ENCODE peak calls at places on chromosomes 7 and 10, in seven cellular contexts. C, E, I, P, G, T and R are unnamed samples.
A peak's percentile ranks its signal among the peaks of the same experiment; 100 is the strongest.

GRCh38 chr7:11302121-11302520 is 328.4 kb downstream of the PHF14 start:
- DNase-seq in I (no peak), T (no peak), G (no peak), P (no peak), C (no peak), E (no peak), R (no peak)

GRCh38 chr10:118047363-118047719 is 600 bp upstream of the RAB11FIP2 start:
- DNase-seq in C (no peak), G (no peak), I (no peak), T (no peak), E (no peak), P (no peak), R (no peak)

GRCh38 chr7:149722356-149722957 is 50.9 kb downstream of the ZNF467 start:
- DNase-seq in E (no peak), I (no peak), G (no peak), C (no peak), P (no peak), T (no peak), R (no peak)

GRCh38 chr7:86814980-86815379 is 171.3 kb downstream of the GRM3 start:
- DNase-seq in C (peak; percentile 2), G (no peak), E (no peak), T (peak; percentile 10), I (no peak), P (no peak), R (no peak)

GRCh38 chr10:70480254-70480861 is 1.8 kb downstream of the PALD1 start:
- DNase-seq in P (no peak), G (no peak), E (no peak), I (no peak), C (no peak), T (no peak), R (no peak)

GRCh38 chr7:5419523-5420107 is 4.0 kb downstream of the TNRC18 start:
- DNase-seq in C (no peak), P (no peak), T (peak; percentile 40), I (no peak), E (no peak), G (no peak), R (no peak)

GRCh38 chr10:25393621-25394020 is 218.8 kb downstream of the GPR158 start:
- DNase-seq in C (no peak), T (no peak), P (no peak), G (no peak), I (no peak), E (no peak), R (no peak)

GRCh38 chr10:79139124-79139835 is 70.5 kb downstream of the ZMIZ1 start:
- DNase-seq in P (peak; percentile 86), G (peak; percentile 69), T (peak; percentile 86), C (peak; percentile 92), I (peak; percentile 59), E (no peak), R (peak; percentile 77)

GRCh38 chr7:170551-171363 is 21.6 kb upstream of the FAM20C start:
- DNase-seq in I (no peak), E (no peak), C (no peak), G (no peak), T (no peak), P (no peak), R (no peak)

GRCh38 chr10:20970044-20970443 is 72.9 kb upstream of the NEBL start:
- DNase-seq in C (peak; percentile 13), E (no peak), G (no peak), P (no peak), T (no peak), I (no peak), R (peak; percentile 31)

GRCh38 chr7:5143106-5143505 is 46.9 kb upstream of the WIPI2 start:
- DNase-seq in I (no peak), P (no peak), C (no peak), E (peak; percentile 62), T (no peak), G (no peak), R (no peak)

GRCh38 chr7:20012100-20012499 is 205.1 kb downstream of the MACC1 start:
- DNase-seq in I (no peak), E (no peak), C (peak; percentile 16), T (no peak), G (no peak), P (no peak), R (no peak)

GRCh38 chr10:47196691-47197090 is 103.3 kb upstream of the GDF10 start:
- DNase-seq in C (no peak), P (no peak), E (no peak), I (no peak), T (no peak), G (no peak), R (no peak)

GRCh38 chr10:117346574-117346973 is 28.7 kb downstream of the PDZD8 start:
- DNase-seq in G (no peak), E (no peak), P (no peak), C (no peak), T (no peak), I (no peak), R (no peak)

GRCh38 chr7:18467011-18467410 is 28.5 kb upstream of the HDAC9 start:
- DNase-seq in T (no peak), I (no peak), G (no peak), P (no peak), C (no peak), E (no peak), R (no peak)

GRCh38 chr10:28293238-28294168 is 9.4 kb downstream of the MPP7 start:
- DNase-seq in I (no peak), T (peak; percentile 38), E (no peak), P (no peak), G (no peak), C (peak; percentile 3), R (no peak)

GRCh38 chr10:118812393-118812740 is 57.6 kb upstream of the CACUL1 start:
- DNase-seq in T (no peak), G (no peak), I (no peak), P (no peak), C (no peak), E (no peak), R (no peak)

GRCh38 chr10:59148701-59149100 is 27.7 kb upstream of the PHYHIPL start:
- DNase-seq in E (no peak), I (no peak), P (no peak), G (no peak), T (no peak), C (no peak), R (no peak)

GRCh38 chr7:20776214-20776875 is 10.3 kb downstream of the SP8 start:
- DNase-seq in P (no peak), C (no peak), T (no peak), E (no peak), I (no peak), G (no peak), R (no peak)

GRCh38 chr7:116582806-116583444 is 58.1 kb downstream of the CAV1 start:
- DNase-seq in C (peak; percentile 90), E (no peak), I (peak; percentile 91), G (no peak), P (peak; percentile 85), T (peak; percentile 94), R (peak; percentile 72)

DNA sequence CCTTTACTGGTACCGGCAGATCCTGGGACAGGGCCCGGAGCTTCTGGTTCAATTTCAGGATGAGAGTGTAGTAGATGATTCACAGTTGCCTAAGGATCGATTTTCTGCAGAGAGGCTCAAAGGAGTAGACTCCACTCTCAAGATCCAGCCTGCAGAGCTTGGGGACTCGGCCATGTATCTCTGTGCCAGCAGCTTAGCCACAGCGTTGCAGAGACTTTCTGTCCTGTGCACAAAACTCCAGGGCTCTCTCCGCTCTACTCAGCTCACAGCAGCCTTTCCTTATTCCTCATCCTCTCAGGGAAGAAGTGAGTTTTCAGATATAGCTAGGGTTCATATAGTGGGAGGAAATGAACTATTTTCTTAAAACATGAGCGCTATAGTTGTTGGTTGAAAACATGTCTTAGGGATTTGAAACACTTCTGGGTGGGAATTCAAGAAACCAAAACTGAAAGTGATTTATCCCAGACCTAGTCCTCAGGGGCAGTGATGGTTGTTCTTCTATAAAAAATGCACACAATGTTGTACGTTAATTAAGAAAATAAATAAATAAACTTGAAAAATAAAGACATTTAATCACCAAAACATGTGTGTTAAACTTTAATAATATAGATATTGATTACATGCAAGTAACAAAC is 150.2 kb upstream of the PRSS58 start:
- DNase-seq in E (no peak), I (no peak), P (no peak), C (peak; percentile 55), T (no peak), G (no peak), R (no peak)
- H3K4me3 ChIP-seq in E (no peak overlapping the region), I (no peak overlapping the region), P (no peak overlapping the region), C (peak overlapping the region; percentile 57), T (peak overlapping the region; percentile 80), G (peak overlapping the region; percentile 17), R (peak overlapping the region; percentile 12)

GRCh38 chr7:2838873-2839578 is 5.1 kb downstream of the GNA12 start:
- DNase-seq in C (no peak), T (no peak), G (no peak), E (no peak), P (no peak), I (no peak), R (no peak)
- H3K4me3 ChIP-seq in C (no peak overlapping the region), T (no peak overlapping the region), G (no peak overlapping the region), E (no peak overlapping the region), P (no peak overlapping the region), I (no peak overlapping the region), R (no peak overlapping the region)

DNA sequence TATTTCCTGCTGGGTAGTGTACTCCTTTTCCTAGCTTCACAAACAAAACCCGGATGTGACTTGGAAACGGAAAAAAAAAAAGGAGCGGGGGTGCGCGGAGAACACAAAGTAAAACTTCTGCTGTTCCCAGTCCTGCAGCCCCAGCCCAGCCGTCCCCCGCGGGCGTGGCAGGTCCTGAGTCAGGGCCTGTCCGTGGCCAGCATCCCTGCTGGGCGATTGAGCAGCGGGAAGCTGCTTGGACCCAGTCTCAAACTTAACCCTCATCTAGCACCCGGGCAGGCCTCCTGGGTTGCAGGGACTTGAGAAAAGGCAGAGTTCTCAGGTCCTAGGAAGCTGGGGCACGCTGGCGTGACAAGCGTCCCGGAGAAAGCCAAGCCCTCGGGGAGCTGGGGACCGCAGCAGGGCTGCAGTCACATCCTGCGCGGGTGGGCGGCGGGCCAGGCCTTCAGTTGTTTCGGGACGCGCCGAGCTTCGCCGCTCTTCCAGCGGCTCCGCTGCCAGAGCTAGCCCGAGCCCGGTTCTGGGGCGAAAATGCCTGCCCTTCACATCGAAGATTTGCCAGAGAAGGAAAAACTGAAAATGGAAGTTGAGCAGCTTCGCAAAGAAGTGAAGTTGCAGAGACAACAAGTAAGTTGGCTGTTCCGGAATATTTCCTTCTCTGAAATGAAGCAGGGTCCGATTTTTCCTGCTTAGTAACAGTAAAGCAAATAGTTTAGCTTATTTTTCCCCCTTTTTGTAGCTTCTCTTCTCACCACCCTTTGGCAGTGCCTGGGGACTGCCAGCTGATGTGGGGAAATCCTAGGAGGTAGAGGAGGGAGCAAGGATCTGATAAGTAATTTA is at the start of gene GNG11:
- DNase-seq in G (peak; percentile 74), P (peak; percentile 18), E (no peak), I (no peak), T (peak; percentile 88), C (peak; percentile 79), R (no peak)
- H3K4me3 ChIP-seq in G (peak within 1 kb of the TSS; percentile 59), P (peak within 1 kb of the TSS; percentile 71), E (peak within 1 kb of the TSS; percentile 4), I (peak within 1 kb of the TSS; percentile 74), T (peak within 1 kb of the TSS; percentile 93), C (peak within 1 kb of the TSS; percentile 85), R (peak within 1 kb of the TSS; percentile 55)

DNA sequence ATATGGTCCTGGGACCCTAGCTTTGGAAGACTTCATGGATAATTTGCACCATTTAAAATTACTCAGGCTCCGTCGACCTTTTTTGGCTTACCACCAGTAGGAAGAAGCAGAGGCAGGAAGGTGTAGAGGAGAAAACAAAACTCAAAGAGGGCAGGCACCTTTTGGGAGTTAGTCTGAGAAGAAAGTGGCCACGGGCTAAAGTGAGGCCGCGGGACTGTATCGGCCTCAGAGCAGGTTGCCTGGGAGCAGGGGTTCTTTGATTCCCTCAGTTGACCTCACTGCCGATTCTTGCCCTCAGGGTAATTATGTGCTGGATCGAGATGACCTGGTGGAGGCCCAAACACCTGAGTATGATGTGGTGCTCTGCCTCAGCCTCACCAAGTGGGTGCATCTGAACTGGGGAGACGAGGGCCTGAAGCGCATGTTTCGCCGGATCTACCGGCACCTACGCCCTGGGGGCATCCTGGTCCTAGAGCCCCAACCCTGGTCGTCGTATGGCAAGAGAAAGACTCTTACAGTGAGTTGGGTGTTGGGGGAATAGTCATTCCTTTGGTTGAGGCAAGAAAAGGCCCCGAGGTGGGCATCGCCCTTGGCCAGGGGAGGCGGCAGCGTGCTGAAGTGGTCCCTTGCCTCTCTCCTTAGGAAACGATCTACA is 3.1 kb downstream of the MEPCE start:
- DNase-seq in P (no peak), T (no peak), E (no peak), I (no peak), G (peak; percentile 44), C (no peak), R (no peak)
- H3K4me3 ChIP-seq in P (no peak overlapping the region), T (no peak overlapping the region), E (peak overlapping the region; percentile 48), I (no peak overlapping the region), G (no peak overlapping the region), C (no peak overlapping the region), R (no peak overlapping the region)